ENCODE peak calls at places on chromosomes 3 and 15, in four cellular contexts. One of them, this sample, is unnamed.

GRCh38 chr3:161150001-161150525 is 44.9 kb upstream of the B3GALNT1 start:
- DNase-seq in NT2/D1: no peak
- DNase-seq in K562: no peak
- DNase-seq in HCT116: no peak
- DNase-seq in this sample: no peak

GRCh38 chr15:33211409-33211808 is 16.9 kb upstream of the FMN1 start:
- DNase-seq in K562: no peak
- DNase-seq in HCT116: no peak
- DNase-seq in NT2/D1: no peak
- DNase-seq in this sample: no peak

GRCh38 chr3:144096016-144096415 is 124.4 kb downstream of the DIPK2A start:
- DNase-seq in HCT116: no peak
- DNase-seq in K562: no peak
- DNase-seq in NT2/D1: no peak
- DNase-seq in this sample: no peak

GRCh38 chr3:31004025-31004678 is 109.7 kb upstream of the GADL1 start:
- DNase-seq in HCT116: no peak
- DNase-seq in NT2/D1: no peak
- DNase-seq in K562: no peak
- DNase-seq in this sample: no peak

GRCh38 chr15:74815121-74815933 is 2.7 kb downstream of the LMAN1L start:
- DNase-seq in NT2/D1: no peak
- DNase-seq in K562: no peak
- DNase-seq in HCT116: no peak
- DNase-seq in this sample: no peak

GRCh38 chr15:50854594-50855490 is 53.6 kb upstream of the AP4E1 start:
- DNase-seq in HCT116: no peak
- DNase-seq in NT2/D1: no peak
- DNase-seq in K562: no peak
- DNase-seq in this sample: no peak

GRCh38 chr3:14536837-14537589 is 3.1 kb downstream of the GRIP2 start:
- DNase-seq in K562: no peak
- DNase-seq in NT2/D1: no peak
- DNase-seq in HCT116: no peak
- DNase-seq in this sample: no peak

GRCh38 chr3:176650478-176650877 is 546.8 kb downstream of the TBL1XR1 start:
- DNase-seq in HCT116: no peak
- DNase-seq in NT2/D1: no peak
- DNase-seq in K562: peak; percentile 10
- DNase-seq in this sample: no peak

GRCh38 chr3:24196526-24196925 is 251.4 kb downstream of the NR1D2 start:
- DNase-seq in HCT116: no peak
- DNase-seq in NT2/D1: no peak
- DNase-seq in K562: no peak
- DNase-seq in this sample: no peak

GRCh38 chr3:66997560-66998074 is 490 bp upstream of the KBTBD8 start:
- DNase-seq in NT2/D1: no peak
- DNase-seq in HCT116: no peak
- DNase-seq in K562: peak; percentile 44
- DNase-seq in this sample: no peak

GRCh38 chr3:128222771-128223386 is 69.6 kb downstream of the EEFSEC start:
- DNase-seq in NT2/D1: no peak
- DNase-seq in K562: no peak
- DNase-seq in HCT116: no peak
- DNase-seq in this sample: no peak

GRCh38 chr3:73592154-73592877 is 32.4 kb downstream of the PDZRN3 start:
- DNase-seq in K562: no peak
- DNase-seq in HCT116: no peak
- DNase-seq in NT2/D1: no peak
- DNase-seq in this sample: no peak

GRCh38 chr3:52041118-52041847 is 15.1 kb downstream of the DUSP7 start:
- DNase-seq in K562: no peak
- DNase-seq in NT2/D1: no peak
- DNase-seq in HCT116: no peak
- DNase-seq in this sample: no peak

GRCh38 chr15:98657721-98658120 is 9.4 kb downstream of the IGF1R start:
- DNase-seq in K562: no peak
- DNase-seq in NT2/D1: no peak
- DNase-seq in HCT116: no peak
- DNase-seq in this sample: peak; percentile 46

GRCh38 chr3:27596334-27596841 is 112.2 kb upstream of the SLC4A7 start:
- DNase-seq in NT2/D1: no peak
- DNase-seq in K562: no peak
- DNase-seq in HCT116: no peak
- DNase-seq in this sample: no peak

GRCh38 chr15:58999694-59000093 is 12.2 kb downstream of the RNF111 start:
- DNase-seq in NT2/D1: no peak
- DNase-seq in HCT116: no peak
- DNase-seq in K562: no peak
- DNase-seq in this sample: no peak

GRCh38 chr15:28043625-28044520 is 55.2 kb downstream of the OCA2 start:
- DNase-seq in NT2/D1: no peak
- DNase-seq in K562: no peak
- DNase-seq in HCT116: no peak
- DNase-seq in this sample: no peak

GRCh38 chr3:94101860-94102259 is 39.0 kb downstream of the NSUN3 start:
- DNase-seq in K562: no peak
- DNase-seq in HCT116: peak; percentile 3
- DNase-seq in NT2/D1: no peak
- DNase-seq in this sample: no peak

GRCh38 chr15:95295905-95296618 is 1034.4 kb upstream of the NR2F2 start:
- DNase-seq in K562: no peak
- DNase-seq in HCT116: no peak
- DNase-seq in NT2/D1: no peak
- DNase-seq in this sample: no peak

GRCh38 chr15:77012117-77012712 is 17.3 kb downstream of the PSTPIP1 start:
- DNase-seq in HCT116: no peak
- DNase-seq in K562: no peak
- DNase-seq in NT2/D1: no peak
- DNase-seq in this sample: no peak

GRCh38 chr3:136396916-136397315 is 146.8 kb downstream of the PCCB start:
- DNase-seq in K562: no peak
- DNase-seq in NT2/D1: no peak
- DNase-seq in HCT116: no peak
- DNase-seq in this sample: no peak

GRCh38 chr3:43865887-43866528 is 175.3 kb downstream of the ABHD5 start:
- DNase-seq in NT2/D1: no peak
- DNase-seq in HCT116: no peak
- DNase-seq in K562: no peak
- DNase-seq in this sample: peak; percentile 30

GRCh38 chr3:43867673-43868072 is 176.9 kb downstream of the ABHD5 start:
- DNase-seq in HCT116: no peak
- DNase-seq in NT2/D1: no peak
- DNase-seq in K562: no peak
- DNase-seq in this sample: no peak

GRCh38 chr3:43865376-43865775 is 174.6 kb downstream of the ABHD5 start:
- DNase-seq in HCT116: no peak
- DNase-seq in K562: no peak
- DNase-seq in NT2/D1: no peak
- DNase-seq in this sample: peak; percentile 37

GRCh38 chr3:43863966-43864933 is 173.5 kb downstream of the ABHD5 start:
- DNase-seq in K562: no peak
- DNase-seq in HCT116: no peak
- DNase-seq in NT2/D1: no peak
- DNase-seq in this sample: no peak

GRCh38 chr3:43866529-43867353 is 176.0 kb downstream of the ABHD5 start:
- DNase-seq in HCT116: no peak
- DNase-seq in K562: no peak
- DNase-seq in NT2/D1: no peak
- DNase-seq in this sample: no peak
- TF ChIP-seq ZNF274 in HCT116: no peak
- TF ChIP-seq ZNF274 in K562: no peak
- TF ChIP-seq ZNF274 in NT2/D1: no peak
- TF ChIP-seq ZNF274 in this sample: no peak

DNA sequence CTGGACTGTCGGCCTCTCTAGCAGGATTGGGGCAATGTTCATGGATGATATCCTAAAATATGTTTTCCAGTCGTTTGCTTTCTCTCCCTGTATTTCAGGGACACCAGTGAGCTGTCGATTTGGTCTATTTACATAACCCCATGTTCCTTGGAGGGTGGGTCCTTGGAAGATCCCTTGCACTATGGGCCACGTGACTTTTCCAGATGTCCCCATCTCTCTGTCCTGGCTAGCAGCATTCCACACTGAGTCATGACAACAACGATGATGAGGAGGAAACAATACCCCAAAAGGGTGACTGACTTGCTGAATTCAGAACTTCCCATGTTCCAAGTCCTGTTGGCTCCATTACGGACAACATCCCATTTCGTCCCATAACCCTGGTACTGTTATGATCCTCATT is 134.4 kb downstream of the NSMCE3 start:
- DNase-seq in NT2/D1: no peak
- DNase-seq in HCT116: no peak
- DNase-seq in K562: no peak
- DNase-seq in this sample: no peak
- TF ChIP-seq ZNF274 in NT2/D1: no peak
- TF ChIP-seq ZNF274 in HCT116: no peak
- TF ChIP-seq ZNF274 in K562: no peak
- TF ChIP-seq ZNF274 in this sample: no peak

GRCh38 chr3:13186416-13186815 is 113.2 kb upstream of the IQSEC1 start:
- DNase-seq in HCT116: no peak
- DNase-seq in NT2/D1: no peak
- DNase-seq in K562: no peak
- DNase-seq in this sample: no peak

GRCh38 chr3:13189639-13190375 is 116.6 kb upstream of the IQSEC1 start:
- DNase-seq in K562: peak; percentile 35
- DNase-seq in NT2/D1: no peak
- DNase-seq in HCT116: no peak
- DNase-seq in this sample: no peak

GRCh38 chr3:13188975-13189374 is 115.7 kb upstream of the IQSEC1 start:
- DNase-seq in K562: no peak
- DNase-seq in HCT116: no peak
- DNase-seq in NT2/D1: no peak
- DNase-seq in this sample: no peak

GRCh38 chr3:13187593-13187992 is 114.4 kb upstream of the IQSEC1 start:
- DNase-seq in K562: no peak
- DNase-seq in NT2/D1: no peak
- DNase-seq in HCT116: no peak
- DNase-seq in this sample: no peak

GRCh38 chr3:13188380-13188779 is 115.2 kb upstream of the IQSEC1 start:
- DNase-seq in HCT116: no peak
- DNase-seq in NT2/D1: no peak
- DNase-seq in K562: no peak
- DNase-seq in this sample: no peak
- TF ChIP-seq ZNF274 in HCT116: no peak
- TF ChIP-seq ZNF274 in NT2/D1: no peak
- TF ChIP-seq ZNF274 in K562: no peak
- TF ChIP-seq ZNF274 in this sample: no peak

DNA sequence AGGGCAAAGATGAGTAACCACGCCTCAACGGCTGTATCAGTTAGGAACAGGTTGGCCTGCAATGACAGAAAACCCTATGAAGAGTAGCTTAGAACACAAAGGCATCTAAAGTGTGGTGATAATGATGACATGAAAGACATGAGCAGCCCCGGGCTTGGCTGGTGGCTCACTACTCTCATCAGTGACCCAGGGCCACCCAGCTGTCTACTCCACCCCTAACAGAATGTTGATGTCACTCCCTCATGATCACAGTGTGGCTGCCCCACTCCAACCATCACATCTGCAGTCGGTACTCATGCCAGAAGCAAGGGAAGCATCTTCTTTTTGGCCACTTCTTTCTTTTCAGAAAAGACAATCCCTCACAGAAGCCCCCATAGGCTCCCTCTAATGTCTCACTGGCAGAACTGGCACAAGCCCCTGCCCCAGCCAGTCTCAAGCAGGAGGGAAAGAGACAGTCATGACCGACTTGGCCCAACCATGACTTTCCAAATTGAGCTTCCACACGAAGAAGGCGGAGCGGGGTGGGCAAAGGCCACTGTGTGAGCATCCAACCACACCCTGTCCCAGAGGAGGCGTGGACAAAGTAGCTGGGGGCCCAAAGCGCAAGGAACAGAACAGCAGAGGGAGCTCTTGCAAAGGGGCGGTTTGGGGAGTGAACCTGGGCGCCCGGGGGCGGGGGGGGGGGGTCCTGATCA is 72.0 kb upstream of the IQSEC1 start:
- DNase-seq in NT2/D1: no peak
- DNase-seq in K562: peak; percentile 70
- DNase-seq in HCT116: peak; percentile 12
- DNase-seq in this sample: no peak
- TF ChIP-seq ZNF274 in NT2/D1: no peak
- TF ChIP-seq ZNF274 in K562: no peak
- TF ChIP-seq ZNF274 in HCT116: no peak
- TF ChIP-seq ZNF274 in this sample: no peak

GRCh38 chr3:48245136-48245535 is 4.2 kb downstream of the ZNF589 start:
- DNase-seq in HCT116: no peak
- DNase-seq in NT2/D1: no peak
- DNase-seq in K562: no peak
- DNase-seq in this sample: no peak

GRCh38 chr3:48248095-48248863 is 7.4 kb downstream of the ZNF589 start:
- DNase-seq in HCT116: no peak
- DNase-seq in NT2/D1: no peak
- DNase-seq in K562: no peak
- DNase-seq in this sample: no peak

GRCh38 chr3:48244462-48244861 is 3.6 kb downstream of the ZNF589 start:
- DNase-seq in HCT116: no peak
- DNase-seq in K562: no peak
- DNase-seq in NT2/D1: no peak
- DNase-seq in this sample: no peak

GRCh38 chr3:48243886-48244285 is 3.0 kb downstream of the ZNF589 start:
- DNase-seq in HCT116: no peak
- DNase-seq in K562: no peak
- DNase-seq in NT2/D1: no peak
- DNase-seq in this sample: no peak

GRCh38 chr3:48247401-48247807 is 6.5 kb downstream of the ZNF589 start:
- DNase-seq in HCT116: no peak
- DNase-seq in NT2/D1: no peak
- DNase-seq in K562: peak; percentile 52
- DNase-seq in this sample: no peak
- TF ChIP-seq ZNF274 in HCT116: no peak
- TF ChIP-seq ZNF274 in NT2/D1: no peak
- TF ChIP-seq ZNF274 in K562: no peak
- TF ChIP-seq ZNF274 in this sample: no peak